ENCODE peak calls at places on chromosomes 4 and X, in five cellular contexts. O, J, E, V and R are unnamed samples.

GRCh38 chrX:106811131-106811910 is 8.8 kb downstream of the TBC1D8B start:
- DNase-seq in E (no peak), J (no peak), V (no peak), O (no peak), R (no peak)

GRCh38 chrX:12080265-12080664 is 58.0 kb upstream of the FRMPD4 start:
- DNase-seq in E (no peak), V (no peak), J (no peak), O (no peak), R (no peak)

GRCh38 chr4:17111959-17112659 is 213.7 kb upstream of the LDB2 start:
- DNase-seq in E (no peak), J (no peak), V (no peak), O (no peak), R (no peak)

GRCh38 chr4:108611360-108611759 is 9.0 kb upstream of the RPL34 start:
- DNase-seq in E (no peak), V (no peak), J (no peak), O (no peak), R (no peak)

GRCh38 chrX:123803331-123803983 is 56.4 kb upstream of the XIAP start:
- DNase-seq in E (no peak), V (no peak), J (peak), O (no peak), R (no peak)

GRCh38 chr4:140296335-140296753 is 77.1 kb upstream of the SCOC start:
- DNase-seq in O (peak), J (no peak), E (peak), V (no peak), R (no peak)

GRCh38 chrX:23364416-23364815 is 29.8 kb downstream of the PTCHD1 start:
- DNase-seq in O (no peak), J (no peak), V (no peak), E (no peak), R (no peak)

GRCh38 chr4:28686618-28687017 is 1826.0 kb downstream of the STIM2 start:
- DNase-seq in O (peak), E (no peak), J (no peak), V (no peak), R (peak)

GRCh38 chrX:68647156-68647957 is at the start of gene STARD8:
- DNase-seq in V (peak), J (no peak), O (peak), E (peak), R (no peak)

GRCh38 chr4:135718019-135718418 is 1516.4 kb upstream of the PABPC4L start:
- DNase-seq in O (no peak), J (no peak), V (no peak), E (no peak), R (no peak)

GRCh38 chr4:96305030-96305429 is 465.1 kb downstream of the PDHA2 start:
- DNase-seq in E (no peak), V (no peak), J (no peak), O (no peak), R (no peak)

GRCh38 chr4:32775049-32775448 is 2054.9 kb downstream of the PCDH7 start:
- DNase-seq in V (no peak), O (no peak), J (no peak), E (no peak), R (no peak)

GRCh38 chrX:150770623-150771022 is 77.4 kb downstream of the MTMR1 start:
- DNase-seq in V (no peak), E (no peak), O (no peak), J (no peak), R (no peak)

GRCh38 chr4:2007804-2008670 is 737 bp downstream of the NELFA start:
- DNase-seq in O (no peak), V (peak), E (no peak), J (no peak), R (no peak)

GRCh38 chr4:3685081-3685645 is 81.0 kb upstream of the ADRA2C start:
- DNase-seq in O (no peak), E (no peak), V (peak), J (no peak), R (no peak)

GRCh38 chr4:61493470-61493869 is 293.3 kb downstream of the ADGRL3 start:
- DNase-seq in V (no peak), O (no peak), J (no peak), E (no peak), R (no peak)

GRCh38 chr4:61924131-61924530 is 724.0 kb downstream of the ADGRL3 start:
- DNase-seq in E (no peak), J (no peak), V (no peak), O (no peak), R (no peak)

GRCh38 chrX:29487214-29487613 is 728.1 kb upstream of the MAGEB2 start:
- DNase-seq in V (no peak), O (no peak), E (no peak), J (no peak), R (no peak)

GRCh38 chr4:153060191-153060590 is 124.1 kb downstream of the FHDC1 start:
- DNase-seq in E (no peak), O (no peak), V (no peak), J (no peak), R (no peak)

GRCh38 chr4:145069361-145069760 is 28.6 kb downstream of the ANAPC10 start:
- DNase-seq in E (no peak), J (no peak), O (no peak), V (no peak), R (no peak)

GRCh38 chrX:19867411-19867732 is 20.0 kb downstream of the SH3KBP1 start:
- DNase-seq in O (no peak), J (no peak), E (no peak), V (no peak), R (no peak)

GRCh38 chrX:29858714-29859113 is 356.6 kb upstream of the MAGEB2 start:
- DNase-seq in V (no peak), J (no peak), E (no peak), O (no peak), R (no peak)

GRCh38 chr4:174122705-174123104 is 160.8 kb downstream of the FBXO8 start:
- DNase-seq in O (no peak), J (no peak), E (no peak), V (no peak), R (no peak)

GRCh38 chrX:71623714-71624113 is 5.4 kb upstream of the CXCR3 start:
- DNase-seq in O (no peak), J (no peak), E (no peak), V (no peak), R (no peak)
- H3K27ac ChIP-seq in O (no peak), J (no peak), E (no peak), V (peak), R (no peak)

DNA sequence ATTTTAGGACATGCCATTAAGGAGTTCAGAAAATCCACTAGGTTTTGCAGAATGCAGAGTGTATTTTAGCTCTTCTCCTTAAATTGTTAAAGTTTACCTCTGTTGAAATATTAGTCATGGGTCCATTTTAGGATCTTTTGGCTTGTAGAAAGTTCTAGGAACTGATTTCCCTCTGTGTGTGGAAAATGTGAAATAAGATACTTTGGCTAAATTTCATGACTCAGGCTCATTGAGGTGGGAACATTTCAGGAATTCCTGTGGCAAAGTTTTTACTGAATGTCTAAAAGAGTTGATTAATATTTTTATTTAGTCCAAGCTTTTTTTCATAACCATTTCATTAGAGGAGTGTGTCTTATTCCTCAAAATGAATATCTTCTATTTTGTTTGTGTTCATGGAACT is 7.0 kb downstream of the FHIP1A start:
- DNase-seq in V (no peak), E (no peak), J (no peak), O (no peak), R (no peak)
- H3K27ac ChIP-seq in V (no peak), E (no peak), J (no peak), O (no peak), R (no peak)

GRCh38 chr4:70613893-70614572 is 14.5 kb upstream of the ENAM start:
- DNase-seq in V (no peak), E (no peak), O (no peak), J (no peak), R (no peak)
- H3K27ac ChIP-seq in V (no peak), E (no peak), O (no peak), J (no peak), R (no peak)

GRCh38 chr4:8468746-8469535 is 28.4 kb downstream of the TRMT44 start:
- DNase-seq in O (peak), E (peak), V (peak), J (peak), R (peak)

GRCh38 chr4:8471211-8471875 is 30.8 kb downstream of the TRMT44 start:
- DNase-seq in V (no peak), E (no peak), J (no peak), O (no peak), R (no peak)

GRCh38 chr4:8470451-8471024 is 30.0 kb downstream of the TRMT44 start:
- DNase-seq in O (no peak), J (no peak), E (no peak), V (peak), R (no peak)

GRCh38 chr4:8467016-8467415 is 26.4 kb downstream of the TRMT44 start:
- DNase-seq in O (no peak), J (no peak), E (no peak), V (no peak), R (no peak)

GRCh38 chr4:8469550-8469949 is 29.0 kb downstream of the TRMT44 start:
- DNase-seq in E (no peak), O (no peak), V (no peak), J (no peak), R (no peak)
- H3K27ac ChIP-seq in E (no peak), O (no peak), V (no peak), J (no peak), R (no peak)

GRCh38 chrX:40060356-40060845 is 37.4 kb downstream of the BCOR start:
- DNase-seq in V (no peak), E (no peak), J (no peak), O (no peak), R (no peak)
- H3K27ac ChIP-seq in V (no peak), E (no peak), J (no peak), O (no peak), R (no peak)

GRCh38 chr4:105503484-105503883 is 29.6 kb upstream of the PPA2 start:
- DNase-seq in J (no peak), O (no peak), E (no peak), V (no peak), R (no peak)
- H3K27ac ChIP-seq in J (no peak), O (no peak), E (no peak), V (no peak), R (no peak)

GRCh38 chr4:7074423-7074822 is 6.6 kb upstream of the GRPEL1 start:
- DNase-seq in O (no peak), V (peak), J (no peak), E (no peak), R (no peak)
- H3K27ac ChIP-seq in O (no peak), V (no peak), J (no peak), E (no peak), R (no peak)

GRCh38 chr4:80560337-80560736 is 224.8 kb downstream of the CFAP299 start:
- DNase-seq in J (no peak), V (no peak), E (no peak), O (no peak), R (no peak)
- H3K27ac ChIP-seq in J (no peak), V (no peak), E (no peak), O (no peak), R (no peak)

GRCh38 chr4:164874791-164875190 is 2.2 kb upstream of the APELA start:
- DNase-seq in J (no peak), V (no peak), E (no peak), O (no peak), R (no peak)
- H3K27ac ChIP-seq in J (no peak), V (no peak), E (no peak), O (no peak), R (no peak)